ENCODE peak calls at places on chromosome 16, in five cellular contexts. Q is body of pancreas; M is tibial artery; V is DND-41; T is CD8-positive, alpha-beta T cell. X is an unnamed sample.

GRCh38 chr16:5836979-5837670 is 739.5 kb upstream of the EEF2KMT start:
- DNase-seq in Q (no peak), M (no peak), V (no peak), T (no peak), X (no peak)

GRCh38 chr16:86723699-86724098 is 145.3 kb downstream of the FOXL1 start:
- DNase-seq in Q (no peak), M (no peak), V (no peak), T (no peak), X (no peak)

GRCh38 chr16:74449470-74449869 is 28.2 kb upstream of the CLEC18B start:
- DNase-seq in Q (no peak), M (peak), V (no peak), T (no peak), X (no peak)

GRCh38 chr16:48318630-48319029 is 66.6 kb downstream of the SIAH1 start:
- DNase-seq in Q (no peak), M (no peak), V (peak), T (peak), X (no peak)

GRCh38 chr16:51473091-51473490 is 322.0 kb upstream of the SALL1 start:
- DNase-seq in Q (no peak), M (no peak), V (no peak), T (no peak), X (no peak)

GRCh38 chr16:54282202-54282922 is 4.2 kb downstream of the IRX3 start:
- DNase-seq in Q (peak), M (no peak), V (peak), T (no peak), X (no peak)

GRCh38 chr16:9311303-9311954 is 220.0 kb downstream of the HAPSTR1 start:
- DNase-seq in Q (peak), M (no peak), V (no peak), T (no peak), X (no peak)

GRCh38 chr16:8865145-8865882 is 3.5 kb downstream of the CARHSP1 start:
- DNase-seq in Q (no peak), M (no peak), V (no peak), T (no peak), X (no peak)

GRCh38 chr16:77430360-77430759 is 4.5 kb downstream of the ADAMTS18 start:
- DNase-seq in Q (no peak), M (no peak), V (no peak), T (no peak), X (no peak)

GRCh38 chr16:19338335-19338734 is 52.8 kb downstream of the CLEC19A start:
- DNase-seq in Q (no peak), M (no peak), V (no peak), T (no peak), X (no peak)

GRCh38 chr16:65122974-65123845 is 1.3 kb upstream of the CDH11 start:
- DNase-seq in Q (no peak), M (peak), V (no peak), T (no peak), X (no peak)

GRCh38 chr16:25135239-25135878 is 23.8 kb downstream of the LCMT1 start:
- DNase-seq in Q (no peak), M (no peak), V (no peak), T (no peak), X (no peak)

GRCh38 chr16:80610489-80611156 is 69.8 kb downstream of the DYNLRB2 start:
- DNase-seq in Q (no peak), M (no peak), V (no peak), T (no peak), X (no peak)

GRCh38 chr16:3842994-3843393 is 37.5 kb downstream of the CREBBP start:
- DNase-seq in Q (peak), M (peak), V (no peak), T (no peak), X (no peak)

GRCh38 chr16:15961060-15961511 is 11.7 kb downstream of the ABCC1 start:
- DNase-seq in Q (no peak), M (no peak), V (peak), T (peak), X (peak)

GRCh38 chr16:13919330-13919682 is 648 bp upstream of the ERCC4 start:
- DNase-seq in Q (peak), M (no peak), V (no peak), T (no peak), X (no peak)

GRCh38 chr16:68792465-68793324 is 50.6 kb upstream of the TANGO6 start:
- DNase-seq in Q (peak), M (no peak), V (no peak), T (no peak), X (no peak)

GRCh38 chr16:67258160-67258835 is 9.5 kb downstream of the SLC9A5 start:
- DNase-seq in Q (no peak), M (peak), V (no peak), T (no peak), X (no peak)

GRCh38 chr16:85676466-85676865 is 12.3 kb downstream of the GINS2 start:
- DNase-seq in Q (no peak), M (no peak), V (no peak), T (no peak), X (no peak)

GRCh38 chr16:4293181-4293716 is 20.4 kb upstream of the TFAP4 start:
- DNase-seq in Q (no peak), M (no peak), V (no peak), T (no peak), X (no peak)

GRCh38 chr16:27723711-27724490 is 174.0 kb downstream of the KATNIP start:
- DNase-seq in Q (no peak), M (no peak), V (no peak), T (no peak), X (no peak)

GRCh38 chr16:23172549-23172948 is 10.0 kb upstream of the SCNN1G start:
- DNase-seq in Q (no peak), M (no peak), V (no peak), T (no peak), X (no peak)

GRCh38 chr16:129075-129474 is 9.4 kb downstream of the NPRL3 start:
- DNase-seq in Q (no peak), M (no peak), V (peak), T (no peak), X (no peak)

GRCh38 chr16:25060920-25061319 is 45.8 kb upstream of the ARHGAP17 start:
- DNase-seq in Q (no peak), M (no peak), V (peak), T (peak), X (peak)

GRCh38 chr16:73329363-73330306 is 281.7 kb upstream of the ZFHX3 start:
- DNase-seq in Q (no peak), M (no peak), V (no peak), T (no peak), X (no peak)

GRCh38 chr16:53809088-53809951 is 105.4 kb downstream of the FTO start:
- DNase-seq in Q (no peak), M (no peak), V (no peak), T (no peak), X (no peak)

GRCh38 chr16:30474062-30474452 is 1.5 kb downstream of the ITGAL start:
- DNase-seq in Q (no peak), M (no peak), V (no peak), T (no peak), X (no peak)

GRCh38 chr16:30651124-30652004 is 604 bp downstream of the PRR14 start:
- DNase-seq in Q (peak), M (peak), V (peak), T (peak), X (peak)

DNA sequence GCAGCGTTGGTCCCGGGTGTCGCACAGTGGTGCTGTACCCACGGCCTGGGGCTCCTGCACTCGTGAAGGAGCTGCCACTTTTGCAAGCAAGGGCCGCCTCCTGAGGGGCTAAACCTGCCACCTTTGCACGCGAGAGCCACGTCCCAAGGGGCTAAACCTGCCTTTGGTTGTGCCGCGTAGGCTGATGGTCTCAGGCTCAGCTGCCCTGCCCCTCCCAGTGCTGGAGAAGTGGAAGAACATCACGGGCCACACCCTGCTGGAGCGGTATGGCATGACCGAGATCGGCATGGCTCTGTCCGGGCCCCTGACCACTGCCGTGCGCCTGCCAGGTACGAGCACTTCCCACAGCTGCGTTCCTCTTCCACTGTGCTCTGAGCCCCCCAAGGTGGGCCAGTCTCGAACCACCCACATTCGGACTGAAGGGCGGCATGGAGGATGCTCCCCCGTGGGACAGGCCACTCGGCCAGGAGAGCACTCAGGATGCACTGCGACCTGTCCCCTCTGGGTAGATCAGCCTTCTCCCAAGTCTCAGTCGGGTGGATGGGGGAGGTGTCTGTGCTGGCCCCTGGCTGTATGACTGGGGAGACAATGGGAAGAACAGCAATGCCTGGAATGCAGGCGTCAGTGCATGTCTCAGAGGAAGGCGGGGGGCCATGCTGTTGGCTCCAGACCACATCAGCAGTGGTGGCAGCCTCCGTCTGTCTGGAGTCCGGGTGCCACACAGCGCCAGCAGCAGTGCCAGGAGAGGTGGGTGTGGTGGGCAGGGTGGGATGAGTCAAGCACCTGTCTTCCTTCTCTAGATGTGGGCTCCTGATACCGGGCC is 20.7 kb downstream of the ACSF3 start:
- DNase-seq in Q (no peak), M (no peak), V (peak), T (no peak), X (no peak)
- H3K27ac ChIP-seq in Q (no peak), M (no peak), V (peak), T (peak), X (peak)

GRCh38 chr16:79599256-79599836 is 1.2 kb downstream of the MAF start:
- DNase-seq in Q (peak), M (no peak), V (no peak), T (peak), X (no peak)

GRCh38 chr16:79599837-79600635 is 501 bp downstream of the MAF start:
- DNase-seq in Q (peak), M (peak), V (peak), T (peak), X (peak)

GRCh38 chr16:79597277-79597676 is 3.3 kb downstream of the MAF start:
- DNase-seq in Q (no peak), M (no peak), V (no peak), T (no peak), X (no peak)

GRCh38 chr16:79597775-79598174 is 2.8 kb downstream of the MAF start:
- DNase-seq in Q (no peak), M (no peak), V (no peak), T (no peak), X (no peak)

DNA sequence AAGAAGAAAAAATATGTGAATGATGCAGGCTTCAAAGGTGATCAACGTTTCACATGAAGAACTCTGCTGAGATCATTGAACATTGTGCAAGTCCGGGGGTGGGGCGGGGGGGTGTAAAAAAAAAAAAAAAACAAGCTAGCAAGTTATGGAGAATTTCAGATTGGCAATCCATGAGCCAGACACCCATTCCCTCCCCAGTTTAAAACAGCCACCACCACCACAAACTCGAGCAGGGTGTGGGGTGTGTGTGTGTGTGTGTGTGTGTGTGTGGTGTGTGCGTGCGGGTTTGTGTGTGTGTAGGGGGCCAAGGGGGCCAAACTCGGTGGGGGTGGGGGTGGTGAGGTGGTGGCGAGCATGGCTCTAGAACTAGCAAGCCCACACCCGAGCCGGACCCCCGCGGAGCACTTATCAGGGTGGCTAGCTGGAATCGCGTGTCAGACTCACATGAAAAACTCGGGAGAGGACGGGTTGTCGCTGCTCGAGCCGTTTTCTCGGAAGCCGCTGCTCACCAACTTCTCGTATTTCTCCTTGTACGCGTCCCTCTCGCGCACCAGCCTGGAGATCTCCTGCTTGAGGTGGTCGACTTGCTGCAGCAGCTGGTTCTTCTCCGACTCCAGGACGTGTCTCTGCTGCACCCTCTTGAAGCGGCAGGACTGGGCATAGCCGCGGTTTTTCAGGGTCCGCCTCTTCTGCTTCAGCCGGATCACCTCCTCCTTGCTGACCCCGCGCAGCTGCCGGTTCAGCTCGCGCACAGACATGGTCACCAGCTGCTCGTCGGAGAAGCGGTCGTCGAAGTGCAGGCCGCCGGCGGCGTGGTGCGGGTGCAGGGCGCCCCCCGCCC is 2.0 kb downstream of the MAF start:
- DNase-seq in Q (peak), M (peak), V (peak), T (peak), X (peak)
- TF ChIP-seq CTCF in Q (peak), M (no peak), V (no peak), T (no peak), X (no peak)

GRCh38 chr16:49788936-49789335 is 67.0 kb downstream of the ZNF423 start:
- DNase-seq in Q (no peak), M (no peak), V (no peak), T (no peak), X (no peak)
- H3K27ac ChIP-seq in Q (no peak), M (peak), V (no peak), T (no peak), X (no peak)

DNA sequence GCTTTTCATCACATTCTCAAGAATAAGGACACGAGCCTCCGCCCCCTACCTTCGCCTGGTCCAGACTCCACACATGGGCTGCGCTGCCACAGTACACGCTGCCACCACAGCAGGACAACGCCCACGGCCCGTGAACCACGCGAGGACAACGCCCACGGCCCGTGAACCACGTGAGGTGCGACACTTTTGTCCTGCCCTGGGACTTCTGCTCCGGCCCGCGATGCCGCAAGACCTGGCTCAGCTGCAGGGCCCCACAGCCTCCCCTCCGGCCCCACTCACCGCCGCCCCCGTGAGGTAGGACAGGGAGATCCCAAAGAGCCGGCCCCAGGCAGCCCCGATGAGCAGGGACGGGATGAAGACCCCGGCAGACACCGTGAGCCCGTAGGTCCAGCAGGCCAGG is 5.9 kb upstream of the CCDC154 start:
- DNase-seq in Q (no peak), M (no peak), V (no peak), T (no peak), X (no peak)
- TF ChIP-seq CTCF in Q (no peak), M (no peak), V (peak), T (no peak), X (no peak)

GRCh38 chr16:11871193-11871592 is 19.9 kb upstream of the RSL1D1 start:
- DNase-seq in Q (no peak), M (no peak), V (no peak), T (no peak), X (no peak)

GRCh38 chr16:11876306-11876705 is 25.0 kb upstream of the RSL1D1 start:
- DNase-seq in Q (no peak), M (no peak), V (no peak), T (no peak), X (no peak)

GRCh38 chr16:11880047-11880446 is 28.7 kb upstream of the RSL1D1 start:
- DNase-seq in Q (no peak), M (no peak), V (no peak), T (no peak), X (no peak)

GRCh38 chr16:11877374-11877773 is 26.0 kb upstream of the RSL1D1 start:
- DNase-seq in Q (no peak), M (no peak), V (no peak), T (no peak), X (no peak)

GRCh38 chr16:11875721-11876120 is 24.4 kb upstream of the RSL1D1 start:
- DNase-seq in Q (no peak), M (no peak), V (no peak), T (no peak), X (no peak)
- H3K27ac ChIP-seq in Q (no peak), M (no peak), V (no peak), T (no peak), X (no peak)

GRCh38 chr16:72299684-72300243 is 127.8 kb upstream of the PMFBP1 start:
- DNase-seq in Q (no peak), M (no peak), V (no peak), T (no peak), X (no peak)

GRCh38 chr16:72301416-72302048 is 129.6 kb upstream of the PMFBP1 start:
- DNase-seq in Q (no peak), M (no peak), V (no peak), T (no peak), X (no peak)

GRCh38 chr16:72298947-72299346 is 127.0 kb upstream of the PMFBP1 start:
- DNase-seq in Q (no peak), M (no peak), V (no peak), T (no peak), X (no peak)

GRCh38 chr16:72302352-72302751 is 130.4 kb upstream of the PMFBP1 start:
- DNase-seq in Q (no peak), M (no peak), V (no peak), T (no peak), X (no peak)

DNA sequence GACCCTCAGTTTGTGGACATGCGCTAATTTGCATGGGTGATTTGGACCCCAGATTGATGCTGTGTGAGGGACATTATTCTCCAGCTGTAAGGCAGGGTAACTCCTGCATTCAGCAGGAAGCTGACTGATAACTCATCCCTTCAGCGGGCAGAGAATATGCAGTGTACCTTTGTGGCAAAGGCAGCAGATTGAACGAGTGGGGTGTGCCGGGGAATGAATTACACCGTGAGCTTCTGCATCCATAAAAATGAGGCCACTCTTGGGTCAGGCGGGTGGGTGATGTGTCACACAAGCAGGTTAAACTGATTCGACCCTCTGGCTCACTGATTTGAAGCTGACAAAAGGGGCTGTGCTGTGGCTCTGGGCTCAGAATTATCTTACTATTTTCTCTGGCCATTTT is 128.9 kb upstream of the PMFBP1 start:
- DNase-seq in Q (no peak), M (no peak), V (no peak), T (no peak), X (no peak)
- TF ChIP-seq CTCF in Q (no peak), M (no peak), V (no peak), T (no peak), X (no peak)

DNA sequence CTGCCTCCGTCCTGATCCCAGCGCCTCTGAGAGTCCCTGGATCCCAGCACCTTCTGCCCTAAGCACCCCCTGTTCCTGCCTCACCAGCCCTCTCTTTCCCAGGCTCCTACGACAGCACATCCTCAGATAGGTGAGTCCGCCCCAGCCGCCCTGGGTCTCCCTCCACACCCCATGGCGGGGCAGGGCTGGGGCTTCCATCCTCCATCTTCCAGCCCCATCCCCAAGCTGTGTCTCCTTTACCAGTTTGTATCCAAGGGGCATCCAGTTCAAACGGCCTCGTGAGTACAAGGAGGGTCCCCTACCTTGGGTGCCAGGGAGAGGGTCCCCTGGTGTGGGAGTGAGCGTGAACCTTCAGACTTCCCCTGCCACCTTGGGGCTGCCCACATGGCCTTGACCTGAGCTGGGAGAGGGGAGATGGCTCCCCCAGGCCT is 774 bp downstream of the LAT start:
- DNase-seq in Q (no peak), M (no peak), V (no peak), T (no peak), X (no peak)
- H3K27ac ChIP-seq in Q (no peak), M (no peak), V (peak), T (peak), X (peak)

GRCh38 chr16:46866286-46866685 is 17.9 kb upstream of the GPT2 start:
- DNase-seq in Q (no peak), M (no peak), V (no peak), T (no peak), X (no peak)
- TF ChIP-seq CTCF in Q (no peak), M (no peak), V (no peak), T (no peak), X (no peak)

GRCh38 chr16:52548261-52549010 is 1.5 kb upstream of the TOX3 start:
- DNase-seq in Q (no peak), M (no peak), V (no peak), T (no peak), X (no peak)
- H3K27ac ChIP-seq in Q (no peak), M (no peak), V (no peak), T (no peak), X (no peak)